ENCODE peak calls at places on chromosomes 13 and 19, in five cellular contexts. R is WTC11, M is fibroblast of the conjunctiva, H is HEK293T, T is H54. Q is an unnamed sample.

GRCh38 chr19:19134687-19135158 is 3.6 kb downstream of the TMEM161A start:
- DNase-seq in R (peak), M (no peak), H (peak), T (no peak), Q (no peak)

GRCh38 chr13:50945669-50946068 is 36.1 kb downstream of the RNASEH2B start:
- DNase-seq in R (no peak), M (no peak), H (no peak), T (no peak), Q (no peak)

GRCh38 chr13:83876546-83876945 is 5.7 kb downstream of the SLITRK1 start:
- DNase-seq in R (no peak), M (no peak), H (no peak), T (no peak), Q (no peak)

GRCh38 chr13:93450226-93450625 is 223.6 kb downstream of the GPC6 start:
- DNase-seq in R (no peak), M (no peak), H (no peak), T (no peak), Q (no peak)

GRCh38 chr19:29528350-29528945 is 2.7 kb downstream of the VSTM2B start:
- DNase-seq in R (peak), M (peak), H (peak), T (peak), Q (peak)

GRCh38 chr13:42645717-42646116 is 71.8 kb downstream of the TNFSF11 start:
- DNase-seq in R (no peak), M (no peak), H (no peak), T (no peak), Q (no peak)

GRCh38 chr19:55460670-55461258 is 678 bp downstream of the ISOC2 start:
- DNase-seq in R (peak), M (peak), H (peak), T (no peak), Q (peak)

GRCh38 chr13:45179428-45179827 is 21.4 kb downstream of the KCTD4 start:
- DNase-seq in R (no peak), M (no peak), H (no peak), T (no peak), Q (peak)

GRCh38 chr13:59722580-59722900 is 441.2 kb downstream of the DIAPH3 start:
- DNase-seq in R (no peak), M (no peak), H (no peak), T (no peak), Q (no peak)

GRCh38 chr19:43720936-43721335 is 5.1 kb downstream of the IRGC start:
- DNase-seq in R (no peak), M (no peak), H (no peak), T (no peak), Q (no peak)

GRCh38 chr19:49614096-49614857 is 23.3 kb downstream of the PRR12 start:
- DNase-seq in R (no peak), M (no peak), H (no peak), T (peak), Q (no peak)

GRCh38 chr19:35663981-35664380 is 2.3 kb upstream of the UPK1A start:
- DNase-seq in R (no peak), M (no peak), H (no peak), T (no peak), Q (no peak)

GRCh38 chr13:82291852-82292251 is 1590.4 kb downstream of the SLITRK1 start:
- DNase-seq in R (no peak), M (no peak), H (no peak), T (no peak), Q (no peak)

GRCh38 chr13:106533101-106533939 is 2.1 kb downstream of the EFNB2 start:
- DNase-seq in R (peak), M (peak), H (no peak), T (peak), Q (peak)

Q was measured in SK-MEL-5.